ENCODE peak calls at places on chromosome 12, in four cellular contexts. X, B, F and K are unnamed samples.

GRCh38 chr12:113347-113746 is 46.8 kb downstream of the IQSEC3 start:
- DNase-seq in X (no peak), B (no peak), F (no peak), K (peak)

GRCh38 chr12:1583421-1584078 is 10.8 kb downstream of the FBXL14 start:
- DNase-seq in B (peak), X (peak), F (peak), K (peak)

GRCh38 chr12:28132398-28132797 is 57.9 kb upstream of the CCDC91 start:
- DNase-seq in X (no peak), B (no peak), F (no peak), K (no peak)

GRCh38 chr12:131487379-131488129 is 223.3 kb upstream of the SFSWAP start:
- DNase-seq in B (no peak), X (no peak), F (no peak), K (no peak)

GRCh38 chr12:77943466-77943865 is 112.8 kb downstream of the NAV3 start:
- DNase-seq in X (no peak), F (no peak), B (no peak), K (peak)

GRCh38 chr12:27333311-27334009 is 824 bp downstream of the BMAL2 start:
- DNase-seq in F (peak), X (peak), B (peak), K (no peak)

GRCh38 chr12:105933671-105934665 is 204.8 kb downstream of the NUAK1 start:
- DNase-seq in F (no peak), B (peak), X (no peak), K (peak)

GRCh38 chr12:25135531-25136154 is 59.3 kb downstream of the DNAI7 start:
- DNase-seq in F (peak), B (peak), X (no peak), K (no peak)

GRCh38 chr12:83168756-83169155 is 482.1 kb downstream of the TMTC2 start:
- DNase-seq in F (no peak), B (no peak), X (no peak), K (no peak)

GRCh38 chr12:78759387-78759786 is 105.2 kb upstream of the SYT1 start:
- DNase-seq in B (no peak), X (no peak), F (peak), K (peak)

GRCh38 chr12:96749978-96750377 is 157.1 kb upstream of the NEDD1 start:
- DNase-seq in X (peak), B (no peak), F (peak), K (no peak)

GRCh38 chr12:48771588-48772112 is 17.2 kb downstream of the ADCY6 start:
- DNase-seq in B (no peak), F (no peak), X (no peak), K (no peak)

GRCh38 chr12:109567967-109568366 is 5.3 kb downstream of the MMAB start:
- DNase-seq in X (no peak), F (no peak), B (no peak), K (no peak)

GRCh38 chr12:95191060-95191696 is 26.1 kb downstream of the FGD6 start:
- DNase-seq in B (no peak), X (no peak), F (no peak), K (no peak)

GRCh38 chr12:129193263-129193871 is 340.1 kb downstream of the GLT1D1 start:
- DNase-seq in F (peak), B (no peak), X (no peak), K (no peak)

GRCh38 chr12:132710062-132710421 is 600 bp upstream of the PGAM5 start:
- DNase-seq in B (no peak), F (no peak), X (no peak), K (no peak)

GRCh38 chr12:85874064-85874463 is at the start of gene NTS:
- DNase-seq in F (peak), B (no peak), X (peak), K (no peak)

GRCh38 chr12:93368766-93369165 is 9.0 kb upstream of the NUDT4 start:
- DNase-seq in X (no peak), B (no peak), F (no peak), K (no peak)

GRCh38 chr12:15322164-15323054 is at the start of gene PTPRO:
- DNase-seq in B (no peak), X (peak), F (peak), K (no peak)

GRCh38 chr12:110373025-110373876 is 30.3 kb downstream of the ANAPC7 start:
- DNase-seq in F (no peak), B (no peak), X (no peak), K (no peak)

GRCh38 chr12:23472329-23472971 is 477.0 kb downstream of the SOX5 start:
- DNase-seq in X (no peak), B (no peak), F (peak), K (no peak)

GRCh38 chr12:93100610-93101009 is 171.5 kb upstream of the EEA1 start:
- DNase-seq in X (no peak), F (no peak), B (no peak), K (no peak)

GRCh38 chr12:115351513-115352077 is 667.6 kb upstream of the TBX3 start:
- DNase-seq in B (no peak), X (no peak), F (no peak), K (peak)

GRCh38 chr12:58920956-58921861 is 905 bp upstream of the LRIG3 start:
- DNase-seq in X (no peak), B (no peak), F (no peak), K (no peak)

GRCh38 chr12:106883421-106883820 is 72.3 kb upstream of the TMEM263 start:
- DNase-seq in B (no peak), X (no peak), F (no peak), K (peak)

GRCh38 chr12:19624401-19624930 is 185.2 kb downstream of the AEBP2 start:
- DNase-seq in X (no peak), B (no peak), F (no peak), K (no peak)

GRCh38 chr12:49808686-49809368 is 19.4 kb downstream of the NCKAP5L start:
- DNase-seq in X (no peak), F (no peak), B (peak), K (peak)

GRCh38 chr12:32983332-32983731 is 86.8 kb upstream of the PKP2 start:
- DNase-seq in X (no peak), B (no peak), F (no peak), K (no peak)

GRCh38 chr12:32161040-32161439 is 54.4 kb downstream of the BICD1 start:
- DNase-seq in X (no peak), F (no peak), B (no peak), K (no peak)

GRCh38 chr12:51926064-51926632 is 18.8 kb downstream of the ACVRL1 start:
- DNase-seq in F (no peak), X (no peak), B (peak), K (no peak)

GRCh38 chr12:117321572-117321971 is 39.9 kb downstream of the NOS1 start:
- DNase-seq in B (no peak), F (no peak), X (no peak), K (no peak)

GRCh38 chr12:107086314-107086713 is 7.0 kb downstream of the CRY1 start:
- DNase-seq in B (no peak), F (no peak), X (no peak), K (no peak)

DNA sequence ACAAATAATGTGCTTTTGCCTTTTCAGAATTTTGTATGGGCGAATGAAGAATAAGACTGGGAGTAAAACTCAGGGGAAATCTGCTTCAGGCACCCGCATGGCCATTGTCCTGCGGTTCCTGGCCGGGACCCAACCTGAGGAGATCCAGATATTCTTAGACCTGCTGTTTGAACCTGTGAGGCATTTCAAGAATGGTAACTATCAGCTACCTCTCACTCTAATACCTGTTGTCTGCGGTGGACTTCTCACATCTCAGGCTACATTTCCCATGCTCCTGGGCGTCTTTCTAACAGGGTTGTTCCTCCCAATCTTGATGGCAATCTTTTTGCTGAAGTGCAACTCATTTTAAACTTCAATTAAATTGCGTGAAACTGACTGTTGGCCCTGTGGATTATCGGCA is 47.1 kb downstream of the UTP20 start:
- DNase-seq in X (no peak), B (peak), F (no peak), K (no peak)
- H2AK5ac ChIP-seq in X (no peak), B (no peak), F (no peak), K (no peak)

GRCh38 chr12:120265483-120266179 is at the start of gene PXN:
- DNase-seq in B (peak), F (peak), X (peak), K (peak)
- H3K14ac ChIP-seq in B (peak), F (peak), X (peak), K (peak)

GRCh38 chr12:12209043-12209442 is 57.8 kb downstream of the LRP6 start:
- DNase-seq in X (no peak), B (no peak), F (no peak), K (no peak)
- H2AK5ac ChIP-seq in X (no peak), B (no peak), F (no peak), K (no peak)

GRCh38 chr12:6044082-6044481 is 80.4 kb downstream of the VWF start:
- DNase-seq in X (no peak), B (peak), F (no peak), K (no peak)

GRCh38 chr12:6047249-6048227 is 76.9 kb downstream of the VWF start:
- DNase-seq in X (no peak), F (no peak), B (peak), K (peak)

GRCh38 chr12:6046511-6047180 is 77.8 kb downstream of the VWF start:
- DNase-seq in F (no peak), X (no peak), B (no peak), K (no peak)

GRCh38 chr12:6042447-6042846 is 82.0 kb downstream of the VWF start:
- DNase-seq in X (no peak), B (no peak), F (no peak), K (no peak)

GRCh38 chr12:6045438-6045837 is 79.0 kb downstream of the VWF start:
- DNase-seq in X (no peak), F (no peak), B (no peak), K (no peak)
- H3K14ac ChIP-seq in X (no peak), F (no peak), B (no peak), K (no peak)

DNA sequence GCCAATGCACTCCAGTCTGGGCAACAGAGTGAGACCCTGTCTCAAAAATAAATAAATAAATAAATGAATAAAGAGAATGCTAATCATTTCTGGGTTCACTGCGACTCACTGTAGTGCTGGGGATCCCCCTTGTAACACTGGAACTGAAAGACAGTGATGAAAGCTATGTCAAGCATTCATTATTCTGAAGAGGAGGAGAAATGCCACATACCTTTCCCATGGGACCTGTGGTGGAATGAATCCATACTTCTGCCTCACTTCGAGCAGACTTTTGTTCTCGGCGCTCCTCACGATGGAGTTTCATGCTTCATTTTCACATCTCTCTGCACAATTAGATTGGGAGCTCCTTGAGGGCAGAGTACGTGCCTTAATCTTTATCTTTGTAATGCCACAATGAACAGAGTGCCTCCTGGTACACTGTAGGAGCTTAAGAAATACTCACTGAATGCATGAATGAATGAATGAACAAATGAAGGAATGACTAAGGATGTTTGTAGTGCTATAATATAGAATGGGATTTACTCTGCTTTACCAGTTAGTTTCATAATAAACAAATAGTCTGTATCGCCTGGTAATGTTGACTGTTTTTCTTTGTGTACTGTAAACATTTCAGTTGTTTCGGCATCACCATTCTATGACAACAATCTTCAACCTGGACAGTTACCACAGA is 45.8 kb downstream of the DRAM1 start:
- DNase-seq in X (no peak), F (no peak), B (no peak), K (no peak)
- H2AK5ac ChIP-seq in X (no peak), F (no peak), B (no peak), K (no peak)